ENCODE peak calls at places on chromosome 3, in five cellular contexts. T is hepatocyte, H is HCT116, M is MM.1S, X is PC-3. I is an unnamed sample.

GRCh38 chr3:35946121-35946856 is 307.0 kb downstream of the ARPP21 start:
- DNase-seq in T (peak), H (no peak), M (peak), X (peak), I (peak)

GRCh38 chr3:87182023-87182422 is 45.1 kb upstream of the CHMP2B start:
- DNase-seq in T (no peak), H (no peak), M (no peak), X (no peak), I (no peak)

GRCh38 chr3:58173670-58174472 is 36.9 kb downstream of the DNASE1L3 start:
- DNase-seq in T (peak), H (no peak), M (peak), X (peak), I (peak)

GRCh38 chr3:192993428-192993827 is 75.8 kb upstream of the MB21D2 start:
- DNase-seq in T (no peak), H (no peak), M (no peak), X (no peak), I (no peak)

GRCh38 chr3:122415104-122415744 is 638 bp downstream of the WDR5B start:
- DNase-seq in T (peak), H (peak), M (peak), X (peak), I (peak)

GRCh38 chr3:171940250-171940649 is 97.1 kb downstream of the TMEM212 start:
- DNase-seq in T (no peak), H (no peak), M (no peak), X (no peak), I (no peak)

GRCh38 chr3:131645638-131646037 is 142.9 kb upstream of the MRPL3 start:
- DNase-seq in T (no peak), H (no peak), M (peak), X (no peak), I (no peak)

GRCh38 chr3:194930439-194931204 is 244.9 kb downstream of the FAM43A start:
- DNase-seq in T (no peak), H (no peak), M (no peak), X (peak), I (peak)

GRCh38 chr3:134199240-134199639 is 51.4 kb downstream of the RYK start:
- DNase-seq in T (no peak), H (no peak), M (no peak), X (no peak), I (no peak)

GRCh38 chr3:149284034-149284433 is 49.4 kb downstream of the TM4SF18 start:
- DNase-seq in T (no peak), H (no peak), M (no peak), X (no peak), I (no peak)

GRCh38 chr3:11306815-11307589 is 34.8 kb downstream of the ATG7 start:
- DNase-seq in T (no peak), H (no peak), M (peak), X (no peak), I (no peak)

GRCh38 chr3:186354100-186354499 is 7.9 kb downstream of the DGKG start:
- DNase-seq in T (no peak), H (no peak), M (no peak), X (no peak), I (no peak)

GRCh38 chr3:47571391-47572165 is 7.1 kb downstream of the CSPG5 start:
- DNase-seq in T (no peak), H (no peak), M (no peak), X (no peak), I (no peak)

GRCh38 chr3:105906834-105907233 is 38.0 kb upstream of the CBLB start:
- DNase-seq in T (no peak), H (no peak), M (no peak), X (peak), I (no peak)

GRCh38 chr3:101310580-101311375 is 9.6 kb downstream of the IMPG2 start:
- DNase-seq in T (peak), H (no peak), M (no peak), X (peak), I (no peak)

GRCh38 chr3:179610066-179610465 is 5.5 kb downstream of the NDUFB5 start:
- DNase-seq in T (no peak), H (no peak), M (no peak), X (no peak), I (no peak)

GRCh38 chr3:112746675-112747276 is 99.9 kb downstream of the CD200R1L start:
- DNase-seq in T (peak), H (no peak), M (no peak), X (no peak), I (no peak)

GRCh38 chr3:170077406-170077805 is 39.6 kb downstream of the GPR160 start:
- DNase-seq in T (no peak), H (no peak), M (no peak), X (no peak), I (peak)

GRCh38 chr3:43181202-43181910 is 75.5 kb upstream of the POMGNT2 start:
- DNase-seq in T (no peak), H (no peak), M (no peak), X (peak), I (no peak)

GRCh38 chr3:134601539-134602439 is 49.0 kb downstream of the KY start:
- DNase-seq in T (peak), H (no peak), M (no peak), X (no peak), I (no peak)

GRCh38 chr3:167166594-167167253 is 213.4 kb downstream of the ZBBX start:
- DNase-seq in T (no peak), H (no peak), M (no peak), X (no peak), I (no peak)

GRCh38 chr3:157532529-157533297 is 29.5 kb upstream of the VEPH1 start:
- DNase-seq in T (peak), H (peak), M (peak), X (peak), I (peak)

GRCh38 chr3:168951368-168951767 is 712.1 kb downstream of the MECOM start:
- DNase-seq in T (no peak), H (peak), M (no peak), X (peak), I (no peak)

GRCh38 chr3:157695586-157695985 is 192.4 kb upstream of the VEPH1 start:
- DNase-seq in T (no peak), H (no peak), M (no peak), X (no peak), I (no peak)

GRCh38 chr3:140736863-140737460 is 59.1 kb downstream of the TRIM42 start:
- DNase-seq in T (peak), H (no peak), M (peak), X (peak), I (peak)

GRCh38 chr3:71583569-71584215 is at the start of gene FOXP1:
- DNase-seq in T (peak), H (peak), M (peak), X (peak), I (peak)

GRCh38 chr3:46935168-46935858 is 41.2 kb downstream of the CCDC12 start:
- DNase-seq in T (peak), H (peak), M (no peak), X (peak), I (no peak)

GRCh38 chr3:29307229-29307796 is 26.4 kb downstream of the RBMS3 start:
- DNase-seq in T (no peak), H (no peak), M (no peak), X (no peak), I (no peak)

GRCh38 chr3:144777941-144778340 is 806.3 kb downstream of the DIPK2A start:
- DNase-seq in T (no peak), H (no peak), M (no peak), X (no peak), I (no peak)

GRCh38 chr3:189303584-189303983 is 131.8 kb downstream of the TPRG1 start:
- DNase-seq in T (no peak), H (no peak), M (no peak), X (peak), I (no peak)

GRCh38 chr3:125154800-125155269 is 57.7 kb downstream of the SLC12A8 start:
- DNase-seq in T (no peak), H (no peak), M (peak), X (no peak), I (no peak)

GRCh38 chr3:58041182-58041825 is 33.1 kb downstream of the FLNB start:
- DNase-seq in T (no peak), H (no peak), M (no peak), X (peak), I (no peak)

GRCh38 chr3:167716920-167717319 is 17.8 kb downstream of the PDCD10 start:
- DNase-seq in T (peak), H (no peak), M (no peak), X (no peak), I (no peak)

GRCh38 chr3:113441051-113441770 is at the start of gene CFAP44:
- DNase-seq in T (peak), H (no peak), M (no peak), X (no peak), I (no peak)

GRCh38 chr3:157065201-157065600 is 94.7 kb downstream of the CCNL1 start:
- DNase-seq in T (no peak), H (no peak), M (no peak), X (no peak), I (no peak)

GRCh38 chr3:194886836-194887235 is 201.2 kb downstream of the FAM43A start:
- DNase-seq in T (no peak), H (no peak), M (no peak), X (no peak), I (no peak)

GRCh38 chr3:113552851-113553250 is 20.5 kb downstream of the SIDT1 start:
- DNase-seq in T (no peak), H (no peak), M (no peak), X (peak), I (peak)

GRCh38 chr3:3232251-3232650 is 52.8 kb upstream of the CRBN start:
- DNase-seq in T (no peak), H (no peak), M (no peak), X (no peak), I (no peak)

GRCh38 chr3:151976211-151977050 is 103.0 kb downstream of the SUCNR1 start:
- DNase-seq in T (peak), H (peak), M (no peak), X (peak), I (no peak)

GRCh38 chr3:179348325-179349013 is 960 bp downstream of the MFN1 start:
- DNase-seq in T (peak), H (no peak), M (no peak), X (peak), I (peak)

GRCh38 chr3:129594907-129595390 is 11.5 kb downstream of the PLXND1 start:
- DNase-seq in T (no peak), H (no peak), M (no peak), X (no peak), I (no peak)

GRCh38 chr3:129592362-129593150 is 13.9 kb downstream of the PLXND1 start:
- DNase-seq in T (peak), H (no peak), M (no peak), X (no peak), I (no peak)

GRCh38 chr3:129593595-129594339 is 12.7 kb downstream of the PLXND1 start:
- DNase-seq in T (no peak), H (no peak), M (peak), X (no peak), I (peak)

GRCh38 chr3:129593230-129593594 is 13.3 kb downstream of the PLXND1 start:
- DNase-seq in T (no peak), H (no peak), M (no peak), X (no peak), I (no peak)

GRCh38 chr3:129591932-129592331 is 14.5 kb downstream of the PLXND1 start:
- DNase-seq in T (no peak), H (no peak), M (no peak), X (no peak), I (no peak)
- H3K4me3 ChIP-seq in T (no peak), H (no peak), M (no peak), X (no peak), I (no peak)

GRCh38 chr3:7520593-7520992 is 659.7 kb downstream of the GRM7 start:
- DNase-seq in T (no peak), H (no peak), M (no peak), X (no peak), I (no peak)

GRCh38 chr3:7520059-7520458 is 659.1 kb downstream of the GRM7 start:
- DNase-seq in T (no peak), H (no peak), M (no peak), X (no peak), I (no peak)

GRCh38 chr3:7517979-7518378 is 657.1 kb downstream of the GRM7 start:
- DNase-seq in T (no peak), H (no peak), M (no peak), X (no peak), I (no peak)

GRCh38 chr3:7518471-7518870 is 657.6 kb downstream of the GRM7 start:
- DNase-seq in T (peak), H (no peak), M (no peak), X (no peak), I (no peak)
- TF ChIP-seq EZH2phosphoT487 in T (no peak), H (no peak), M (no peak), X (no peak), I (no peak)

DNA sequence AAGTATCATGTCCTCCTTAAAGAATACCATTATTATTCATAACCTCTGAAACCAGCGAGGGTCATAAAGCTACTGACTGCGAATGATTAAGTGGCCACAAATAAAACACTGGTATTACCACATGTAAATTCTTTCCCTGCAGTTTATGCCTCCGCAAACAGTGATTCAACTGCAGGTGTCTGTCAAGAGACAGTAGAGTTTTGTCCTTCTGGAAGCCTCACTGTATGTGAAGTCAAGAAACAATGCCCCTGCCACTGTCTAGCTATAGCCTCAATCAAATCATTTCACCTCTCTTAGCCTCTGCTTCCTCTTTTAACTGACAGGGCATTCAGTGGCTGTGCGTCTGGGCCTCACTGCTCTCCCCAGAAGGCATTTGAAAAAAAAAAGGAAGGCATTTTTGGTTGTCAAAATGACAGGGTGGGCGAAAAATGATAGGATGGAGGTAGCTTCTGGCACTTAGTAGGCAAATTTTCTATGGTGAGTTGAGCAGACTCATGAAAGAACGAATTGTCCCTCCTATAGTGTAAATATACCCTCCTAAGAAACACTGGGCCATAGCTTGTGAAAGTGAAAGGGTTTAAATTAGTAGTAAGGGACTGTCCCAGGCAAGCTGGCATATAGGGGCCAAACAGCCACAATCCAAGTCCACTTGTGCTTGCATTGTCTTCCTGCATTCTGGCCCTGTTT is 66.7 kb downstream of the FILIP1L start:
- DNase-seq in T (peak), H (peak), M (peak), X (peak), I (peak)
- H3K4me3 ChIP-seq in T (no peak), H (no peak), M (peak), X (peak), I (no peak)

DNA sequence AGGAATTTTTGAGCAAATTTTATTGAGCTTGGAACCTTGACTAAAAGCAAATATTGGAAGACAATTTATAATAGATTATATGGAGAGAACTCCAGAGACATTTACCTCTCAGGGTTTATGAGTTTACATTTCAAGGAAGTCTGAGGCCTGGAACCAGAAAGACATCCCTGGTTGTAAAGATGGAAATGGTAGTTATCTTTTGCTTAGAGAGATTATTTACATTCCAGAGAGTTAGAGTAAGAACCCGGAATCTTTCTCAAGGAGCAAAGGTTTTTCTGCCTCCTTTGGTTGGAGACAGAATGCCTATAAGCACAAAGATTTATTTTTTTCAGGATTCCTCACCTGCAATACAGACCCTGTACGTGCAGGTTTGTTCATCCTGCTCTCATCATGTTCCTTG is 458.1 kb downstream of the TBL1XR1 start:
- DNase-seq in T (peak), H (no peak), M (no peak), X (peak), I (no peak)
- TF ChIP-seq EZH2phosphoT487 in T (no peak), H (no peak), M (no peak), X (no peak), I (no peak)

DNA sequence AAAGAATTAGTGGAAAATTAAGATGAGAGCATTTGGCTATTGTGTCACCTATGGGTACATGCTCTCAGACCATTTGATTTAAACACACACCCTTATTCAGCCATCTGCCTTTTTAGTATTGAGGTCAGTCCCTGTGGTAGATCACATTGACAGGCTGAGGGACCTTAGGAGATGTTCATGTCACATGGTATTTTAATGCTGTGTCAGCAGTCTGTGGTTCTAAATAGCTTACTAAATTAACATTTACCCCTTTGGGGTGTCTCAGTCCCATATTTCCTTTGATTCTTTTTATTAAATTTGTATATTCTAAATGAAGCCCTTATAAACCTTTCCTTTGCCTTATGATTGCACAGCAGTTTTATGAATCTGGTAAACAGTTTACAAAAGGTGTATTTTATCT is 2.3 kb downstream of the RBM5 start:
- DNase-seq in T (no peak), H (no peak), M (peak), X (no peak), I (no peak)
- H3K4me3 ChIP-seq in T (no peak), H (no peak), M (no peak), X (peak), I (peak)

DNA sequence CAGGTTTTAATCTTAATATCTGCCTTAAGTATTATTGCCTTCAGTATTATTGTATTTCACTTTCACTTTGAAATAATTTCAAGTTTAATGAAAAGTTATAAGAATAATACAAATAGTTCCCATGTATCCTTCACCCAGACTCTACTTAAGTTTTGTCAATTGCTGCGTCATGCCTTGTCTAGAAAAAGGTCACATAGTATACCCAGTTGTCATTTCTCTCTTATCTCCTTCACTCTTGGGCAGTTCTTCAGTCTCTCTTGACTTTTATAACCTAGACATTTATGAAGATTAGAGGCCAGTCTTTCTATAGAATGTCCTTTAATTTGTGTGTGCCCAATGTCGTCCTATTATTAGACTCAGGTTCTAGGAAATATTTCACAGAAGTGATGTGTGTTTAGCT is 367.7 kb downstream of the LSAMP start:
- DNase-seq in T (no peak), H (no peak), M (no peak), X (no peak), I (no peak)
- TF ChIP-seq EZH2phosphoT487 in T (no peak), H (no peak), M (no peak), X (no peak), I (no peak)

GRCh38 chr3:123668906-123669305 is 84.1 kb upstream of the HACD2 start:
- DNase-seq in T (no peak), H (no peak), M (no peak), X (no peak), I (no peak)

GRCh38 chr3:123664771-123665170 is 79.9 kb upstream of the HACD2 start:
- DNase-seq in T (no peak), H (no peak), M (no peak), X (no peak), I (no peak)

GRCh38 chr3:123670743-123671142 is 85.9 kb upstream of the HACD2 start:
- DNase-seq in T (no peak), H (no peak), M (no peak), X (no peak), I (no peak)

GRCh38 chr3:123663977-123664376 is 79.1 kb upstream of the HACD2 start:
- DNase-seq in T (no peak), H (no peak), M (no peak), X (no peak), I (no peak)

DNA sequence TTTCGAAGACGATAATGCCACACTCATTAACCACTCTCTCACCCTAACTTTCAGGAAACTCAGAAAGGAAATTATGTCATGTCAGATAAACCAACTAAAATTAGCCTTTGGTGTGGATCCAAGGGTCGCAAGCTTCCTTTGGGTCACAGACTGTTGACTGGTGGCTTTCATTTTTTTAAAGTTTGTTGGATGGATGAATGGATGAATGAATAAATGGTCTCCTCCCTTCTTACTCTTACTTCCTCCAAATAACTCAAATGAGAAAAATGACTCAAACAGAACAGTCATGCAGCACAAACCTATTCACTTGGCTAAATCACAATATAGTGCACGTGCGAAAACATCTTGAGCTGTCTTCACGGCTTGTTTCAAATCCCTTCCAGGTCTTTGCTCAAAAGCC is 82.9 kb upstream of the HACD2 start:
- DNase-seq in T (no peak), H (no peak), M (no peak), X (peak), I (no peak)
- H3K4me3 ChIP-seq in T (no peak), H (no peak), M (no peak), X (no peak), I (no peak)

DNA sequence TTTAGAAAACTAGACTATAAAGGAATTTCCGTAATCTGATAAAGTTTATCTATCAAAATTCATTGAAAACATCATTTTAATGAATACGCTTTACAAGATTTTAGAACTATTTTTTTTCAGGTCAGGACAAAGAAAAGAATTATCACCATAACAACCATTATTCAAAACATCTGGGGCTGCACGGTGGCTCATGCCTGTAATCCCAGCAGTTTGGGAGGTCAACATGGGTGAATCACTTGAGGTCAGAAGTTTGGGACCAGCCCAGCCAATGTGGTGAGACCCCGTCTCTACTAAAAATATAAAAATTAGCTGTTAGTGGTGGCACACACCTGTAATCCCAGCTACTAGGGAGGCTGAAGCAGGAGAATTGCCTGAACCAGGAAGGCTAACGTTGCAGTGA is 260.4 kb downstream of the WNT5A start:
- DNase-seq in T (no peak), H (no peak), M (no peak), X (no peak), I (no peak)
- TF ChIP-seq EZH2phosphoT487 in T (no peak), H (no peak), M (no peak), X (no peak), I (no peak)